ENCODE peak calls at places on chromosomes 3 and 15, in seven cellular contexts. C, O, G, X, U, A and P are unnamed samples.

GRCh38 chr3:100928638-100929428 is 64.4 kb downstream of the ABI3BP start:
- DNase-seq in C (peak; percentile 70), O (peak; percentile 44), G (no peak), X (no peak), U (no peak), A (no peak), P (no peak)

GRCh38 chr3:193869221-193870201 is 266.4 kb upstream of the HES1 start:
- DNase-seq in C (peak; percentile 96), O (peak; percentile 97), G (peak; percentile 32), X (no peak), U (peak; percentile 77), A (peak; percentile 79), P (peak; percentile 84)

GRCh38 chr15:32736351-32737061 is 18.7 kb downstream of the GREM1 start:
- DNase-seq in C (no peak), O (no peak), G (no peak), X (no peak), U (no peak), A (no peak), P (no peak)

GRCh38 chr15:87080547-87080946 is 1000.9 kb downstream of the AGBL1 start:
- DNase-seq in C (peak; percentile 26), O (no peak), G (no peak), X (no peak), U (no peak), A (no peak), P (no peak)

GRCh38 chr3:37992271-37993066 is 1.9 kb downstream of the VILL start:
- DNase-seq in C (no peak), O (peak; percentile 63), G (no peak), X (peak; percentile 48), U (no peak), A (no peak), P (peak; percentile 93)

GRCh38 chr3:188956839-188957489 is 214.8 kb upstream of the TPRG1 start:
- DNase-seq in C (peak; percentile 62), O (peak; percentile 83), G (peak; percentile 22), X (peak; percentile 49), U (peak; percentile 89), A (peak; percentile 60), P (peak; percentile 15)

GRCh38 chr3:116896116-116896515 is 186.5 kb downstream of the TUSC7 start:
- DNase-seq in C (no peak), O (peak; percentile 58), G (no peak), X (no peak), U (no peak), A (no peak), P (no peak)

GRCh38 chr3:180092889-180093288 is 56.2 kb upstream of the PEX5L start:
- DNase-seq in C (no peak), O (no peak), G (no peak), X (no peak), U (no peak), A (no peak), P (no peak)

GRCh38 chr3:3665961-3666640 is 133.1 kb upstream of the LRRN1 start:
- DNase-seq in C (no peak), O (no peak), G (no peak), X (no peak), U (no peak), A (no peak), P (no peak)

GRCh38 chr15:38316311-38316710 is 63.7 kb downstream of the SPRED1 start:
- DNase-seq in C (peak; percentile 36), O (no peak), G (no peak), X (no peak), U (no peak), A (no peak), P (no peak)

GRCh38 chr3:168073842-168074311 is 21.8 kb downstream of the GOLIM4 start:
- DNase-seq in C (no peak), O (no peak), G (no peak), X (no peak), U (no peak), A (no peak), P (no peak)

GRCh38 chr15:47473857-47474256 is 243.4 kb upstream of the SEMA6D start:
- DNase-seq in C (peak; percentile 46), O (no peak), G (no peak), X (no peak), U (no peak), A (no peak), P (no peak)

GRCh38 chr3:27119639-27120038 is 249.5 kb downstream of the NEK10 start:
- DNase-seq in C (no peak), O (no peak), G (no peak), X (no peak), U (no peak), A (no peak), P (no peak)

GRCh38 chr3:14298442-14298841 is 104.0 kb upstream of the SLC6A6 start:
- DNase-seq in C (no peak), O (no peak), G (no peak), X (no peak), U (no peak), A (no peak), P (no peak)

GRCh38 chr3:17505856-17506255 is 236.6 kb downstream of the TBC1D5 start:
- DNase-seq in C (peak; percentile 49), O (peak; percentile 40), G (no peak), X (no peak), U (no peak), A (no peak), P (no peak)

GRCh38 chr3:72597756-72598195 is 250.5 kb downstream of the SHQ1 start:
- DNase-seq in C (peak; percentile 21), O (no peak), G (peak; percentile 63), X (no peak), U (peak; percentile 40), A (no peak), P (no peak)

GRCh38 chr3:41199866-41200668 is 762 bp downstream of the CTNNB1 start:
- DNase-seq in C (peak; percentile 22), O (peak; percentile 46), G (peak; percentile 85), X (no peak), U (peak; percentile 79), A (no peak), P (peak; percentile 17)

GRCh38 chr3:127406309-127407025 is 118.6 kb upstream of the PRR20G start:
- DNase-seq in C (peak; percentile 1), O (peak; percentile 36), G (peak; percentile 41), X (peak; percentile 36), U (peak; percentile 50), A (peak; percentile 66), P (peak; percentile 39)

GRCh38 chr3:134904333-134904771 is 109.3 kb downstream of the EPHB1 start:
- DNase-seq in C (peak; percentile 36), O (no peak), G (no peak), X (no peak), U (no peak), A (no peak), P (no peak)

GRCh38 chr3:33139996-33140395 is 26.2 kb downstream of the CRTAP start:
- DNase-seq in C (peak; percentile 72), O (no peak), G (no peak), X (no peak), U (no peak), A (no peak), P (no peak)

GRCh38 chr3:119098620-119099222 is 47.2 kb upstream of the TEX55 start:
- DNase-seq in C (peak; percentile 13), O (peak; percentile 81), G (peak; percentile 38), X (peak; percentile 18), U (peak; percentile 60), A (peak; percentile 13), P (no peak)

GRCh38 chr3:36729204-36730056 is 34.9 kb downstream of the DCLK3 start:
- DNase-seq in C (peak; percentile 49), O (peak; percentile 73), G (peak; percentile 54), X (peak; percentile 34), U (peak; percentile 59), A (peak; percentile 39), P (peak; percentile 44)

GRCh38 chr3:35639251-35640185 is at the start of gene ARPP21:
- DNase-seq in C (no peak), O (peak; percentile 16), G (peak; percentile 86), X (no peak), U (peak; percentile 57), A (no peak), P (no peak)

GRCh38 chr3:120780977-120781376 is 38.4 kb downstream of the GTF2E1 start:
- DNase-seq in C (peak; percentile 95), O (peak; percentile 95), G (no peak), X (no peak), U (no peak), A (peak; percentile 36), P (no peak)

GRCh38 chr3:42128526-42128925 is 37.4 kb downstream of the TRAK1 start:
- DNase-seq in C (no peak), O (no peak), G (no peak), X (no peak), U (no peak), A (no peak), P (no peak)

GRCh38 chr15:100763764-100764750 is 115.6 kb upstream of the ALDH1A3 start:
- DNase-seq in C (no peak), O (no peak), G (peak; percentile 8), X (no peak), U (no peak), A (no peak), P (no peak)
- H2AFZ ChIP-seq in C (no peak overlapping the region), O (no peak overlapping the region), G (no peak overlapping the region), X (no peak overlapping the region), U (no peak overlapping the region), A (no peak overlapping the region), P (no peak overlapping the region)

GRCh38 chr3:128973988-128974564 is 19.8 kb downstream of the CFAP92 start:
- DNase-seq in C (no peak), O (no peak), G (no peak), X (no peak), U (no peak), A (no peak), P (no peak)
- H3K4me2 ChIP-seq in C (no peak overlapping the region), O (no peak overlapping the region), G (no peak overlapping the region), X (no peak overlapping the region), U (no peak overlapping the region), A (no peak overlapping the region), P (no peak overlapping the region)

GRCh38 chr3:50088725-50089602 is at the start of gene RBM5:
- DNase-seq in C (peak; percentile 91), O (peak; percentile 95), G (peak; percentile 98), X (peak; percentile 89), U (peak; percentile 97), A (peak; percentile 85), P (peak; percentile 80)
- TF ChIP-seq CTCF in C (no peak), O (no peak), G (no peak), X (no peak), U (no peak), A (no peak), P (no peak)

DNA sequence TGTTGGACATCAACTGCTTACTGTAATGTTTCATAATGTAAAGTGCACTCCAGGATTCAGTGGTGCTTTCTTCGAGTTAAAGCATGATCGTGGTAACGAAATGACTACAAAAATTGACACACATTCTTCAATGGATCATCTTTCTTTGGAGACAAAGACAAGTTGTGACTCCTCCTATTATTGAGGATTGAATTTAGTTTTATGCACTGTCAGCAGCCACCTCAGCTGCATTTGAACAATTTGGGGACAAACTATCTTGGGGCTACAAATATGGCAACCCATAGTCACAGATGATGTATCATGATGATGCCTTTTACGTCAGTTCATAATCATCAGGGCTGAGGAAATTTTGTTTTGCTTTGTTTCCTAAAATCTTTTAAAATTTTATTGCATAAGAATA is 140.2 kb upstream of the ICE2 start:
- DNase-seq in C (no peak), O (no peak), G (no peak), X (no peak), U (no peak), A (no peak), P (no peak)
- H2AFZ ChIP-seq in C (no peak overlapping the region), O (no peak overlapping the region), G (no peak overlapping the region), X (no peak overlapping the region), U (no peak overlapping the region), A (no peak overlapping the region), P (no peak overlapping the region)